ENCODE peak calls at places on chromosomes 7 and 10, in four cellular contexts. G, A, U and B are unnamed samples.

GRCh38 chr7:157693521-157694388 is 357.0 kb downstream of the DNAJB6 start:
- DNase-seq in U (no peak), G (peak), A (no peak), B (no peak)

GRCh38 chr7:29555061-29555460 is 8.6 kb upstream of the PRR15 start:
- DNase-seq in A (no peak), U (no peak), G (no peak), B (no peak)

GRCh38 chr10:50469288-50469687 is 154.5 kb downstream of the SGMS1 start:
- DNase-seq in A (no peak), U (no peak), G (no peak), B (no peak)

GRCh38 chr10:5243521-5243987 is 46.9 kb downstream of the AKR1C4 start:
- DNase-seq in G (no peak), A (peak), U (no peak), B (no peak)

GRCh38 chr10:93495654-93496321 is 624 bp upstream of the CEP55 start:
- DNase-seq in G (peak), U (no peak), A (peak), B (peak)

GRCh38 chr7:69596723-69597277 is 1.5 kb upstream of the AUTS2 start:
- DNase-seq in U (no peak), G (no peak), A (no peak), B (no peak)

GRCh38 chr10:29254123-29255046 is 34.5 kb upstream of the LYZL1 start:
- DNase-seq in U (no peak), A (no peak), G (no peak), B (peak)

GRCh38 chr10:78476156-78476555 is 442.5 kb downstream of the RPS24 start:
- DNase-seq in A (no peak), U (no peak), G (no peak), B (no peak)

GRCh38 chr10:55091691-55092328 is 290.8 kb upstream of the PCDH15 start:
- DNase-seq in A (no peak), U (no peak), G (no peak), B (peak)

GRCh38 chr7:78718212-78718611 is 735.3 kb downstream of the MAGI2 start:
- DNase-seq in A (no peak), U (no peak), G (no peak), B (no peak)

GRCh38 chr10:103603382-103603781 is 109.9 kb downstream of the NEURL1 start:
- DNase-seq in A (no peak), G (no peak), U (no peak), B (no peak)

GRCh38 chr7:86963599-86964230 is 95.7 kb downstream of the ELAPOR2 start:
- DNase-seq in U (no peak), A (no peak), G (no peak), B (no peak)

GRCh38 chr7:41053830-41054229 is 649.1 kb downstream of the INHBA start:
- DNase-seq in A (no peak), U (no peak), G (no peak), B (no peak)

GRCh38 chr7:107045195-107045960 is 873 bp downstream of the PRKAR2B start:
- DNase-seq in A (no peak), U (no peak), G (peak), B (peak)

GRCh38 chr7:121793716-121794115 is 79.2 kb upstream of the PTPRZ1 start:
- DNase-seq in A (no peak), G (no peak), U (no peak), B (no peak)

GRCh38 chr10:111109506-111110242 is 32.8 kb downstream of the ADRA2A start:
- DNase-seq in A (no peak), U (no peak), G (no peak), B (no peak)

GRCh38 chr7:117053407-117053806 is 100.1 kb downstream of the ST7 start:
- DNase-seq in A (no peak), G (no peak), U (no peak), B (no peak)

GRCh38 chr7:44534087-44534486 is 7.0 kb downstream of the NPC1L1 start:
- DNase-seq in U (no peak), A (no peak), G (no peak), B (no peak)

GRCh38 chr10:89163265-89163995 is 43.7 kb downstream of the CH25H start:
- DNase-seq in G (no peak), A (no peak), U (peak), B (no peak)

DNA sequence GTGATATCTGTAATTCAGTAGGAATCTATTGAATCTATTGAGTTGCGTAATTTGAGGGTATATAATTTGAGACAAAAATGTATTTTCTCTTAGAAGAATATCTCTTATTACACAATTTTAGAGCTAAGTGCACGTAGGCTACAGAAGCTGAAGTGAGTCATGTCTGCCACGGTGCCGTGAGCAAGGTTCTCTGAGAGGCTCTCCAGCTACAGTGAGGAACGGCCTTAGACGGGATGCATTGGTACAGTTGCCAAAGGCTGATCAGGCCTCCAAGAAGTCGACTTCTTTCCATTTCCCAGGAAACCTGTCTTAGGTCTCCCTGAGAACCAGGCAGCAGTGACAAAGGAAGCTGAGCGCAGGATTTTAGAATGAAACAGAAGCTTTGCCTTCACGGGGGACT is 28.6 kb downstream of the TCERG1L start:
- DNase-seq in A (no peak), U (no peak), G (no peak), B (no peak)
- TF ChIP-seq ETV6 in A (no peak), U (no peak), G (no peak), B (no peak)

GRCh38 chr7:74656421-74656910 is 1.1 kb upstream of the GTF2I start:
- DNase-seq in U (no peak), G (peak), A (peak), B (peak)
- TF ChIP-seq ETV6 in U (no peak), G (no peak), A (no peak), B (no peak)

GRCh38 chr7:34719651-34720050 is 61.6 kb downstream of the NPSR1 start:
- DNase-seq in U (no peak), G (no peak), A (no peak), B (no peak)
- TF ChIP-seq ETV6 in U (no peak), G (no peak), A (no peak), B (no peak)

GRCh38 chr7:141974831-141975230 is 1.3 kb upstream of the TAS2R38 start:
- DNase-seq in U (no peak), G (peak), A (peak), B (peak)
- TF ChIP-seq ETV6 in U (no peak), G (no peak), A (no peak), B (no peak)

DNA sequence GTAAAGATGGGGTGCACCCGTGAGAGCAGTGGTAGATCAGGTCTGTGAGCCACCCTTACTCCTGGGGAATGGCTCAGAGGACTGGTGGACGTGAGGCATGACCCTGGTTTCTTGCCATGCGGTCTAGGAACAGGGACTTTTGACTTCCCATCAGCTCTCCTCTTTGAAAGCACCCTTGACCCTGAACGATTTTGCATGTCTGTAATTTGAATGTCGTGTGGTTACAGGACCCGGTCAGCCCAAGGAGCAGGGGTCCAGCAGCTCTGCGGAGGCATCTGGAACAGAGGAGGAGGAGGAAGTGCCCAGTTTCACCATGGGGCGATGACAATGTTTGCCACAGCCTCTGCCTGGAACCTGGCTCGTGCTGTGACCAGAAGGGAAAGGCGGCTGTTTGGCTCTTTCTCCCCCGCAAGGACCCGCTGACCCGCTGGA is 8.6 kb upstream of the ORAI2 start:
- DNase-seq in U (no peak), A (no peak), G (no peak), B (no peak)
- TF ChIP-seq ETV6 in U (no peak), A (no peak), G (no peak), B (no peak)

GRCh38 chr10:45063605-45064231 is 63.0 kb downstream of the ZNF22 start:
- DNase-seq in U (no peak), G (no peak), A (no peak), B (no peak)
- TF ChIP-seq ETV6 in U (no peak), G (no peak), A (no peak), B (no peak)

GRCh38 chr7:26992670-26993069 is 103.1 kb downstream of the HOXA1 start:
- DNase-seq in G (no peak), A (no peak), U (no peak), B (no peak)

GRCh38 chr7:26988975-26989374 is 106.8 kb downstream of the HOXA1 start:
- DNase-seq in U (no peak), A (no peak), G (no peak), B (no peak)

GRCh38 chr7:26993816-26994810 is 101.7 kb downstream of the HOXA1 start:
- DNase-seq in A (no peak), G (no peak), U (no peak), B (no peak)

GRCh38 chr7:26987338-26987737 is 108.5 kb downstream of the HOXA1 start:
- DNase-seq in U (no peak), A (no peak), G (no peak), B (no peak)

DNA sequence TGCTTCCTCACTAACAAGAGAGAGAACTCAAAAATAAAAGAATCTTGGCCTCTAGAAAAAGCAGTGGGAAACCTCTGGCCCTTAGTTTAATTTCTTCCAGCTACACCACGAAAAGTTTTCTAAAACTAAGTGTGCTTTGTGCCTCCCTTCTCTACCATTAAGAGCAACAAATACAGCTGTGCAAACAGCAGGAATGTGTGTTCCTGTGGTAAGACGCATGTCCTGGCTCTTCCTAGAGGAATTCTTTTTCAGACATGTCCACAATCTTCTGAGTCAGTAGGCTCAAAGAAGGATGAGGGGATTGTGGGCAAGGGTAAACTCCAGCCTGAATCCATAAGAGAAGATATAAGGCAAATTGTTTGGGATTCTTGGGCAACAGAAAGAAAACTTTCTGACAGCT is 105.5 kb downstream of the HOXA1 start:
- DNase-seq in U (no peak), G (no peak), A (no peak), B (no peak)
- TF ChIP-seq ETV6 in U (no peak), G (no peak), A (no peak), B (no peak)

DNA sequence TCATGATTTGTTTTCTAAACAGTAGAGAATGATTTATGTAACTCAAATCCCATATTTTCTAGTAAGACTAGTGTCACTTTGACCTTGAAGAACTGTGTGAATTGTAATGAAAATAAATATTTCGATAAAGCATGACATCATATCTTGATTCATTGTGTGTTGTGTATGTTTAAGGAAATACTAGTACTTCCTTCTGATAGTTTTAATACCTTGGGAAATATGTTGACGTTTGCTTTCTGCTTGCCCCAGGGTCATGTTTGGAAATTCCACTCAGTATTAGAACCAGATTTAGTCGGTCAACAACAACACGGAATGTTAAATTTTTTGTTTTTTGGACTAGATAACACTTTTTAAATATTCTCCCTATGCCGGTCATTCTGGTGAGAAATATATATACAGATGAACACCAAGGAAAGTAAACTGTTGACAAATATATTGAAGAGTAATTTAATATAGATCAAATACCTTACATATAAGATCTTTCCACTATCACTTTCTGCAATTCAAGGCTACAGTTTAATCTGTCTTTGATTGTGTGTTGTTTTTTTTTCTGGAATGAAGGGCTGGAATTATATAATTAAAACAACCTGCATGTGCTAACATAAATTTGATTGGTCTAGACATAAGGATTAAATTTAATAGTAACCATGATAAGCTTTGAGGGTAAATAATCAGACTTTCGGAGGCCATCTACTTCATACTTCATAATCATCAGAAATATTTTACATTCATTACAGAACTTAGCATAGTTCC is 126.2 kb downstream of the MDFIC start:
- DNase-seq in A (no peak), G (no peak), U (no peak), B (no peak)
- TF ChIP-seq ETV6 in A (no peak), G (no peak), U (no peak), B (no peak)

GRCh38 chr10:132884041-132884440 is 58.3 kb downstream of the CFAP46 start:
- DNase-seq in A (no peak), G (peak), U (no peak), B (no peak)

GRCh38 chr10:132884691-132885271 is 57.6 kb downstream of the CFAP46 start:
- DNase-seq in A (no peak), G (peak), U (no peak), B (no peak)

GRCh38 chr10:132882481-132882951 is 59.9 kb downstream of the CFAP46 start:
- DNase-seq in U (no peak), G (no peak), A (no peak), B (no peak)

GRCh38 chr10:132882069-132882468 is 60.3 kb downstream of the CFAP46 start:
- DNase-seq in A (no peak), G (peak), U (no peak), B (no peak)

GRCh38 chr10:132883391-132883881 is 58.9 kb downstream of the CFAP46 start:
- DNase-seq in A (no peak), G (peak), U (no peak), B (no peak)
- TF ChIP-seq ETV6 in A (no peak), G (no peak), U (no peak), B (no peak)